ENCODE peak calls at places on chromosome 22, in five cellular contexts. I, R, Z, O and F are unnamed samples.

GRCh38 chr22:17110791-17111550 is 10.2 kb downstream of the TMEM121B start:
- DNase-seq in O (no peak), I (no peak), R (no peak), Z (no peak), F (no peak)

GRCh38 chr22:27474711-27475547 is 326.6 kb downstream of the MN1 start:
- DNase-seq in R (peak), Z (no peak), I (peak), O (peak), F (no peak)

GRCh38 chr22:39686178-39686620 is 115.6 kb downstream of the CACNA1I start:
- DNase-seq in O (no peak), Z (no peak), I (no peak), R (no peak), F (no peak)

GRCh38 chr22:29011200-29011867 is 50.3 kb downstream of the C22orf31 start:
- DNase-seq in O (no peak), I (no peak), Z (peak), R (no peak), F (no peak)

GRCh38 chr22:30806391-30806861 is 111.8 kb downstream of the OSBP2 start:
- DNase-seq in I (peak), O (no peak), Z (peak), R (peak), F (peak)

GRCh38 chr22:48975252-48975780 is 852.4 kb downstream of the BRD1 start:
- DNase-seq in Z (no peak), R (no peak), O (no peak), I (no peak), F (no peak)

GRCh38 chr22:41862530-41863266 is 29.8 kb downstream of the SREBF2 start:
- DNase-seq in Z (no peak), O (no peak), R (no peak), I (no peak), F (no peak)

GRCh38 chr22:42926768-42927167 is 69.7 kb upstream of the ARFGAP3 start:
- DNase-seq in R (no peak), O (no peak), Z (no peak), I (no peak), F (no peak)

GRCh38 chr22:30627480-30627879 is 8.1 kb upstream of the SLC35E4 start:
- DNase-seq in I (no peak), O (no peak), R (no peak), Z (no peak), F (no peak)

GRCh38 chr22:33883561-33883960 is 36.7 kb downstream of the LARGE1 start:
- DNase-seq in O (no peak), I (peak), R (no peak), Z (no peak), F (no peak)

GRCh38 chr22:37953062-37953436 is 352 bp downstream of the C22orf23 start:
- DNase-seq in I (no peak), R (no peak), O (peak), Z (peak), F (no peak)

GRCh38 chr22:34344702-34345101 is 424.4 kb upstream of the LARGE1 start:
- DNase-seq in Z (peak), R (no peak), I (no peak), O (no peak), F (no peak)

GRCh38 chr22:48921411-48921903 is 906.2 kb downstream of the BRD1 start:
- DNase-seq in R (no peak), O (no peak), I (no peak), Z (no peak), F (no peak)

GRCh38 chr22:26553056-26553752 is 36.7 kb downstream of the TPST2 start:
- DNase-seq in O (peak), Z (no peak), I (peak), R (peak), F (no peak)

GRCh38 chr22:19003518-19003917 is 67.4 kb upstream of the PRODH start:
- DNase-seq in O (no peak), I (no peak), Z (no peak), R (no peak), F (no peak)

GRCh38 chr22:41968601-41969000 is 642 bp upstream of the SEPTIN3 start:
- DNase-seq in O (no peak), Z (no peak), R (no peak), I (no peak), F (peak)

GRCh38 chr22:30843245-30843644 is 125.3 kb downstream of the MORC2 start:
- DNase-seq in I (no peak), O (no peak), R (no peak), Z (no peak), F (peak)

GRCh38 chr22:26043031-26043430 is 126.2 kb upstream of the SEZ6L start:
- DNase-seq in O (no peak), I (no peak), R (no peak), Z (no peak), F (no peak)

GRCh38 chr22:20244250-20244648 is 23.9 kb downstream of the RTN4R start:
- DNase-seq in O (no peak), R (no peak), Z (no peak), I (no peak), F (no peak)

GRCh38 chr22:37855462-37855861 is 6.2 kb downstream of the EIF3L start:
- DNase-seq in I (no peak), Z (no peak), O (no peak), R (no peak), F (no peak)

GRCh38 chr22:41369089-41369745 is 12.5 kb upstream of the TEF start:
- DNase-seq in I (no peak), Z (no peak), R (no peak), O (no peak), F (no peak)

GRCh38 chr22:42179616-42180015 is 49.0 kb upstream of the CYP2D6 start:
- DNase-seq in R (peak), Z (no peak), O (no peak), I (peak), F (peak)

GRCh38 chr22:48959496-48959895 is 868.2 kb downstream of the BRD1 start:
- DNase-seq in R (no peak), Z (no peak), I (no peak), O (no peak), F (no peak)

GRCh38 chr22:24154826-24155225 is 26.5 kb upstream of the SUSD2 start:
- DNase-seq in O (no peak), R (no peak), I (no peak), Z (no peak), F (no peak)

GRCh38 chr22:49454726-49455125 is 372.9 kb downstream of the BRD1 start:
- DNase-seq in O (no peak), R (no peak), I (no peak), Z (no peak), F (no peak)

GRCh38 chr22:40768187-40768586 is 51.0 kb downstream of the SLC25A17 start:
- DNase-seq in R (no peak), I (no peak), Z (no peak), O (no peak), F (no peak)

GRCh38 chr22:30265851-30266444 is 703 bp downstream of the OSM start:
- DNase-seq in I (no peak), R (no peak), Z (no peak), O (no peak), F (no peak)

GRCh38 chr22:27397036-27397947 is 404.3 kb downstream of the MN1 start:
- DNase-seq in O (no peak), R (peak), Z (no peak), I (no peak), F (no peak)

GRCh38 chr22:36737776-36738175 is 34.2 kb upstream of the CACNG2 start:
- DNase-seq in R (no peak), I (peak), O (no peak), Z (no peak), F (no peak)

GRCh38 chr22:17606472-17606871 is 22.1 kb downstream of the ATP6V1E1 start:
- DNase-seq in Z (no peak), R (no peak), I (no peak), O (no peak), F (peak)

GRCh38 chr22:24486501-24486921 is 8.6 kb upstream of the UPB1 start:
- DNase-seq in Z (no peak), O (peak), I (peak), R (peak), F (no peak)

GRCh38 chr22:33535937-33536875 is 384.1 kb downstream of the LARGE1 start:
- DNase-seq in I (no peak), Z (no peak), R (no peak), O (no peak), F (no peak)

GRCh38 chr22:42079319-42080251 is at the start of gene SMDT1:
- DNase-seq in R (peak), O (peak), I (peak), Z (peak), F (peak)

GRCh38 chr22:20509344-20510047 is 2.1 kb downstream of the MED15 start:
- DNase-seq in O (peak), R (peak), I (peak), Z (peak), F (peak)

GRCh38 chr22:32103648-32104326 is 55.3 kb downstream of the C22orf42 start:
- DNase-seq in R (no peak), Z (no peak), O (no peak), I (no peak), F (no peak)

GRCh38 chr22:43317252-43317651 is 25.9 kb downstream of the SCUBE1 start:
- DNase-seq in R (no peak), O (no peak), I (no peak), Z (no peak), F (no peak)

GRCh38 chr22:25373961-25374360 is 154.5 kb downstream of the CRYBB2 start:
- DNase-seq in O (no peak), Z (no peak), I (no peak), R (no peak), F (no peak)

GRCh38 chr22:46545041-46545796 is 7.8 kb upstream of the CELSR1 start:
- DNase-seq in I (peak), Z (no peak), R (no peak), O (no peak), F (no peak)

GRCh38 chr22:46547883-46548244 is 10.4 kb upstream of the CELSR1 start:
- DNase-seq in Z (no peak), I (peak), R (peak), O (no peak), F (peak)

GRCh38 chr22:46546466-46547178 is 9.2 kb upstream of the CELSR1 start:
- DNase-seq in Z (peak), R (peak), O (no peak), I (peak), F (peak)

GRCh38 chr22:46549565-46549840 is 12.1 kb upstream of the CELSR1 start:
- DNase-seq in R (no peak), Z (no peak), O (no peak), I (no peak), F (no peak)

GRCh38 chr22:46547179-46547882 is 9.9 kb upstream of the CELSR1 start:
- DNase-seq in O (no peak), I (peak), Z (peak), R (peak), F (peak)
- H3K27ac ChIP-seq in O (peak), I (peak), Z (no peak), R (peak), F (peak)

GRCh38 chr22:50459443-50460140 is 15.2 kb downstream of the SBF1 start:
- DNase-seq in R (no peak), O (no peak), Z (no peak), I (no peak), F (no peak)
- H3K27ac ChIP-seq in R (no peak), O (no peak), Z (no peak), I (no peak), F (no peak)

GRCh38 chr22:45441158-45441557 is 27.7 kb downstream of the RIBC2 start:
- DNase-seq in I (peak), Z (peak), O (peak), R (peak), F (peak)
- H3K27ac ChIP-seq in I (no peak), Z (no peak), O (peak), R (no peak), F (no peak)

GRCh38 chr22:44693145-44693544 is 8.9 kb upstream of the PRR5 start:
- DNase-seq in I (no peak), Z (no peak), O (no peak), R (no peak), F (no peak)
- H3K27ac ChIP-seq in I (no peak), Z (no peak), O (no peak), R (no peak), F (no peak)